ENCODE peak calls at places on chromosomes 5 and 9, in nine cellular contexts. C is transverse colon, G is prostate gland, A is H54, Q is spleen, O is testis, K is IMR-90, M is adrenal gland, P is sigmoid colon. X is an unnamed sample.

GRCh38 chr5:111242606-111243005 is 18.4 kb downstream of the CAMK4 start:
- DNase-seq in C (no peak), G (no peak), A (no peak), Q (no peak), O (no peak), K (no peak), M (no peak), P (no peak), X (no peak)

GRCh38 chr9:129778469-129778868 is 24.5 kb upstream of the TOR1B start:
- DNase-seq in C (no peak), G (no peak), A (no peak), Q (no peak), O (no peak), K (no peak), M (no peak), P (no peak), X (no peak)

GRCh38 chr5:172443441-172444109 is 10.8 kb downstream of the SH3PXD2B start:
- DNase-seq in C (peak), G (peak), A (peak), Q (peak), O (peak), K (peak), M (peak), P (peak), X (no peak)

GRCh38 chr9:104903609-104904008 is 24.3 kb downstream of the ABCA1 start:
- DNase-seq in C (no peak), G (no peak), A (peak), Q (no peak), O (no peak), K (peak), M (no peak), P (no peak), X (no peak)

GRCh38 chr5:6427689-6428088 is 21.0 kb upstream of the UBE2QL1 start:
- DNase-seq in C (no peak), G (no peak), A (no peak), Q (no peak), O (no peak), K (no peak), M (no peak), P (no peak), X (no peak)

GRCh38 chr9:30243467-30243866 is 2141.0 kb upstream of the ACO1 start:
- DNase-seq in C (no peak), G (no peak), A (no peak), Q (no peak), O (no peak), K (no peak), M (no peak), P (no peak), X (no peak)

GRCh38 chr5:55960779-55961178 is 34.0 kb downstream of the IL6ST start:
- DNase-seq in C (no peak), G (no peak), A (no peak), Q (no peak), O (no peak), K (no peak), M (no peak), P (no peak), X (no peak)

GRCh38 chr9:130172858-130173461 is 756 bp downstream of the NCS1 start:
- DNase-seq in C (no peak), G (no peak), A (no peak), Q (no peak), O (no peak), K (no peak), M (no peak), P (peak), X (peak)

GRCh38 chr9:34927061-34927460 is 31.0 kb upstream of the PHF24 start:
- DNase-seq in C (no peak), G (no peak), A (no peak), Q (no peak), O (peak), K (no peak), M (no peak), P (no peak), X (no peak)

GRCh38 chr9:81465468-81466002 is 223.8 kb downstream of the TLE1 start:
- DNase-seq in C (no peak), G (no peak), A (no peak), Q (no peak), O (no peak), K (peak), M (no peak), P (no peak), X (no peak)

GRCh38 chr9:17824191-17824926 is 245.5 kb downstream of the SH3GL2 start:
- DNase-seq in C (no peak), G (no peak), A (no peak), Q (no peak), O (peak), K (peak), M (no peak), P (no peak), X (no peak)

GRCh38 chr5:53368516-53368915 is 111.9 kb upstream of the FST start:
- DNase-seq in C (no peak), G (no peak), A (no peak), Q (no peak), O (no peak), K (peak), M (no peak), P (no peak), X (no peak)

GRCh38 chr5:141811287-141812155 is 66.7 kb downstream of the PCDH1 start:
- DNase-seq in C (no peak), G (no peak), A (peak), Q (peak), O (peak), K (no peak), M (no peak), P (no peak), X (peak)

GRCh38 chr5:19314840-19315239 is 673.2 kb downstream of the CDH18 start:
- DNase-seq in C (no peak), G (peak), A (peak), Q (no peak), O (no peak), K (no peak), M (peak), P (no peak), X (no peak)

GRCh38 chr5:54524704-54525103 is 7.1 kb downstream of the SNX18 start:
- DNase-seq in C (peak), G (no peak), A (no peak), Q (peak), O (peak), K (no peak), M (peak), P (peak), X (no peak)

GRCh38 chr5:82861705-82862104 is 215.5 kb downstream of the TMEM167A start:
- DNase-seq in C (no peak), G (no peak), A (no peak), Q (no peak), O (no peak), K (no peak), M (no peak), P (no peak), X (no peak)

GRCh38 chr5:12204761-12205160 is 300.5 kb upstream of the CTNND2 start:
- DNase-seq in C (no peak), G (no peak), A (no peak), Q (no peak), O (no peak), K (no peak), M (no peak), P (no peak), X (no peak)

GRCh38 chr5:13591621-13592020 is 352.9 kb downstream of the DNAH5 start:
- DNase-seq in C (no peak), G (no peak), A (peak), Q (no peak), O (no peak), K (peak), M (no peak), P (no peak), X (no peak)

GRCh38 chr5:109682383-109682782 is 7.3 kb upstream of the MAN2A1 start:
- DNase-seq in C (no peak), G (no peak), A (no peak), Q (no peak), O (no peak), K (peak), M (no peak), P (no peak), X (no peak)

GRCh38 chr5:144979516-144980264 is 809.0 kb downstream of the KCTD16 start:
- DNase-seq in C (no peak), G (no peak), A (no peak), Q (no peak), O (no peak), K (no peak), M (no peak), P (no peak), X (no peak)

GRCh38 chr5:171945476-171945875 is 61.0 kb downstream of the FBXW11 start:
- DNase-seq in C (no peak), G (no peak), A (no peak), Q (no peak), O (no peak), K (no peak), M (no peak), P (no peak), X (no peak)

GRCh38 chr5:96247097-96247675 is 185.9 kb downstream of the PCSK1 start:
- DNase-seq in C (no peak), G (peak), A (no peak), Q (no peak), O (no peak), K (peak), M (no peak), P (no peak), X (no peak)

GRCh38 chr5:73938938-73939320 is 312.9 kb downstream of the ARHGEF28 start:
- DNase-seq in C (no peak), G (no peak), A (no peak), Q (no peak), O (no peak), K (no peak), M (no peak), P (no peak), X (no peak)

GRCh38 chr5:126914813-126915436 is 115.4 kb downstream of the MARCHF3 start:
- DNase-seq in C (no peak), G (no peak), A (no peak), Q (no peak), O (no peak), K (no peak), M (no peak), P (no peak), X (no peak)

GRCh38 chr5:132499440-132500243 is 9.1 kb upstream of the IRF1 start:
- DNase-seq in C (no peak), G (peak), A (no peak), Q (no peak), O (no peak), K (no peak), M (peak), P (no peak), X (no peak)

GRCh38 chr5:116528519-116529234 is 45.9 kb downstream of the SEMA6A start:
- DNase-seq in C (no peak), G (no peak), A (no peak), Q (no peak), O (no peak), K (no peak), M (no peak), P (no peak), X (no peak)

GRCh38 chr5:170554566-170555267 is 50.9 kb downstream of the KCNIP1 start:
- DNase-seq in C (peak), G (no peak), A (no peak), Q (no peak), O (no peak), K (peak), M (no peak), P (peak), X (no peak)

GRCh38 chr9:127021664-127022337 is 100.6 kb downstream of the ANGPTL2 start:
- DNase-seq in C (peak), G (peak), A (no peak), Q (no peak), O (peak), K (peak), M (peak), P (peak), X (no peak)

GRCh38 chr5:174723979-174724483 is 351 bp upstream of the MSX2 start:
- DNase-seq in C (no peak), G (no peak), A (no peak), Q (no peak), O (peak), K (no peak), M (no peak), P (peak), X (no peak)

GRCh38 chr9:94987731-94988130 is 261.2 kb downstream of the AOPEP start:
- DNase-seq in C (no peak), G (no peak), A (no peak), Q (no peak), O (no peak), K (no peak), M (no peak), P (no peak), X (no peak)

GRCh38 chr5:118863345-118863744 is 125.0 kb downstream of the DTWD2 start:
- DNase-seq in C (no peak), G (no peak), A (no peak), Q (no peak), O (no peak), K (peak), M (no peak), P (no peak), X (no peak)

GRCh38 chr5:143116817-143117216 is 286.7 kb downstream of the NR3C1 start:
- DNase-seq in C (no peak), G (no peak), A (no peak), Q (no peak), O (no peak), K (no peak), M (no peak), P (no peak), X (no peak)

GRCh38 chr5:128826290-128826689 is 139.0 kb upstream of the SLC27A6 start:
- DNase-seq in C (no peak), G (no peak), A (no peak), Q (no peak), O (no peak), K (no peak), M (no peak), P (no peak), X (no peak)
- TF ChIP-seq POLR2A in C (no peak), G (no peak), A (no peak), Q (no peak), O (no peak), K (no peak), M (no peak), P (no peak), X (no peak)

GRCh38 chr5:151156732-151157402 is 712 bp downstream of the ANXA6 start:
- DNase-seq in C (no peak), G (no peak), A (no peak), Q (peak), O (peak), K (peak), M (peak), P (peak), X (no peak)

GRCh38 chr5:151158287-151158661 is 695 bp upstream of the ANXA6 start:
- DNase-seq in C (no peak), G (no peak), A (no peak), Q (no peak), O (peak), K (no peak), M (peak), P (no peak), X (no peak)

GRCh38 chr5:151155777-151156731 is 1.5 kb downstream of the ANXA6 start:
- DNase-seq in C (peak), G (no peak), A (peak), Q (peak), O (peak), K (peak), M (peak), P (peak), X (no peak)

GRCh38 chr5:151159649-151160373 is 2.2 kb upstream of the ANXA6 start:
- DNase-seq in C (no peak), G (no peak), A (no peak), Q (no peak), O (no peak), K (no peak), M (no peak), P (no peak), X (no peak)

GRCh38 chr5:151157426-151158286 is at the start of gene ANXA6:
- DNase-seq in C (peak), G (peak), A (peak), Q (peak), O (peak), K (peak), M (peak), P (peak), X (peak)
- TF ChIP-seq POLR2A in C (peak), G (peak), A (peak), Q (no peak), O (no peak), K (peak), M (peak), P (peak), X (no peak)

DNA sequence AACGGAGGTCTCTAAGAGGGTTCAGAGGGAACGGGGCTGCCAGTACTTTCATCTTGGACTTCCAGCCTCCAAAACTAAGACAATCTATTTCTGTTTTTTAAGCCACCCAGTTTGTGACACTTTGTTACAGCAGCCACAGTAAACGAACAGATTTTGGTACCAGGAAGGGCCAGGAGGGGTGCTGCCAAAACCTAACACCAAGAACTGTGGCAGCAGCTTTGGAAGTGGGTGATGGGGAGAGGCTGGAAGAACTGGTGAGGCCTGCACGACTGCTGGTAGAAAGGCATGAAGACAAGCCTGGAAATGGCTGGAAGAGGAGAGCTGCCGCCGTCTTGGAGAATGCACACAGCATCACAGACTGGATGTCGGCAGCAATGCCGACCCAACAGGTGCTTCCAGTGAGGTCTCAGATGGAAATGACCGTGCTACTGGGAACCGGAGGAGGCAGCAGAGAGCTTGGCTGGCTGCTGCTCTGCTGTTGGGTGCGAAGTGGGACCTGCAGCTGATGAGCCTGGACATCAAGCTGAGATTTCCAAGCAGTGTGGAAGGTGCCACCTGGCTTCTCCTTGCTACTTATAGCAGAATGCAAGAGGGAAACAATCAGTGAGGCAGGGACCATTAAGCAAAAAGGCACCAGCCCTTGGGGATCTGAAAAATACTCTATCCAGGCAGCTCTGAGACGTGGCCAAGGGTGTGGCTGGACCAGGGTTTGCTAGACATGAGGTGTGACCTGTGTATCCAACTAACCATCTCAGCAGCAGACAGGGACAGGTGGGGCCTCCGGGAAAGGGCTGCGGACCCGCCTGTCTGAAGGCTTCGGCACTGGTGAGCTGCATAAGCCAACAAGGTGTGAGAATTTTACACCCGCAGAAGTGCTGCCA is 4.7 kb upstream of the TMEM210 start:
- DNase-seq in C (peak), G (peak), A (no peak), Q (no peak), O (peak), K (peak), M (no peak), P (no peak), X (peak)
- TF ChIP-seq POLR2A in C (no peak), G (no peak), A (no peak), Q (no peak), O (no peak), K (no peak), M (no peak), P (no peak), X (peak)

GRCh38 chr9:120928720-120929389 is 2.3 kb upstream of the TRAF1 start:
- DNase-seq in C (peak), G (peak), A (no peak), Q (peak), O (peak), K (no peak), M (peak), P (peak), X (peak)
- TF ChIP-seq POLR2A in C (peak), G (peak), A (no peak), Q (no peak), O (no peak), K (no peak), M (peak), P (peak), X (peak)

DNA sequence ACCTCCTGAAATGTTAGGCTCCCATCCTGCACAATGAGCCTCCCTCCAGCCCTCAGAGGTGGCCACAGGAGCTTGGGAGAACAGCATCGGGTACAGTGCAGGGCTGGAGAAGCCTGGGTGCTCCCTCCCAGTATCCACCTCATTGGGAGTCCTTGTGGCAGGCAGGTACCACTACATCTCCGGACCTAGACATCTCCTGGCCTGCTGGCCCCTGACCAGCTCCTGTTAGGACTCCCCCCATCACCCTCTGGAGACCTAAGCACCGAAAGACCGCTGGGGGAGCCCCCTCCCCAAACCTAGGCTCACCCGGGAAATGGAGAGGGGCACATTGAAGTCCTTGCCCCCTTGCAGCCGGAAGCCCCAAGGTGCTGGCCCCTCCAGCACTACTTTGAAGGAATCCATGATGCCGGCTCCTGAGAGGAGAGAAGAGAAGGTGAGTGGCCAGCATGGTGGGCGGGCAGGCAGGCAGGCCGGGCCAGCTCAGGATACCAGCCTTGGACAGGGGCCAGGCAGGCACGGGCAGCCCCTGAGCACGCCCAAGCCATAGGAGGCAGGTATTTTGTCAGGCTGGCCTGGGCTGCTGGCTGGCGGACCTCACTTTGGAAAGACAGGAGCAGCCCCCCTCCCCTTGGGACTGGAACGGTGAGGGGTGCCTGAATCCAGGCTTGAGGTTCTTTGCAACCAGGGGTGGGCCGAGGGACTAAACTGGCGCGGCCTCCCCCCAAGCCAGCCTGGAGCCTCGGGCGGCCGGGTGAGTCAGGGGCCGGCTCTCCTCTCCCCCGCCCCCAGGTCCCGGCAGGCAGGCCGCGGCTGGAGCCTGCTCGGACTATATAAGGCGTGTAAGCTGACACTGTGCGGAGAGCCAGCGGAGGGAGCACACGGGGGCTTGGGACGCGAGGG is 1.0 kb downstream of the PDLIM7 start:
- DNase-seq in C (peak), G (peak), A (peak), Q (peak), O (peak), K (peak), M (peak), P (peak), X (peak)
- TF ChIP-seq POLR2A in C (no peak), G (peak), A (no peak), Q (no peak), O (no peak), K (no peak), M (peak), P (peak), X (no peak)

DNA sequence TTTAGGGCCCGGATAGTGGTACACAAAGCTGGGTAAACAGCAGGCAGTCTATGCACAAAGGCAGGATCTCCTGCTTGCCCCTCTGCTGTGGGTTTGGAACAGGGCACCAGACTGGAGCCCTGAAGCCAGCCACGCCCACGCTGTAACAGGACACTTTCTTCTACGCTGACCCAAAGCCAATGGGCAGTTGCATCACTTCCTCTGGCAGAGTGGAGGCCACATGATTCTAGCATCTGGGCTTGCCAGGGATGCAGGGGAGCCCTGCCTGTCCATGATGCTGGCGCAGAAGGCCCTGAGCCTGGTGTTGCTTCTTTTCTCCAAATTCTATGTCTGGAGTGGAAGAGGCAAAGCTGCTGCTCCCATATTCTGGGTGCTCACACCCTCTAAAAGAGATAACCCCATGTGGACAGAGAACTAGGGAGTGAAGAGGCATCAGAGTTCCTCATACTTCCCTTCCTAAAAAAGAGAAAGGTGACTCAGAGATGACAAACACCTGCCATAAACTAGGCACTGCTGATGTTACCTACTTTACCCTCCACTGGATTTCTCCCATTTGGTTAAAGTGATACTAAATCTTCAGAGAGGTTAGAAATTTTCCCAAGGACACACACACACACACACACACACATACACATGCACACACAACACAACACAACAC is 260.3 kb upstream of the KLF4 start:
- DNase-seq in C (peak), G (peak), A (peak), Q (peak), O (peak), K (peak), M (peak), P (peak), X (no peak)
- TF ChIP-seq POLR2A in C (no peak), G (no peak), A (no peak), Q (no peak), O (no peak), K (no peak), M (peak), P (no peak), X (no peak)